ENCODE peak calls at places on chromosomes 13 and 19, in ten cellular contexts. V is heart right ventricle; Z is thoracic aorta; R is CD8-positive, alpha-beta T cell; I is fibroblast of lung; P is effector memory CD4-positive, alpha-beta T cell; X is esophagus muscularis mucosa; A is CD4-positive, alpha-beta memory T cell; S is BE2C; W is Peyer's patch. E is an unnamed sample. For H3K4me1, the result is how much of the 10 kb centered on the place peaks cover.

GRCh38 chr13:93249259-93249917 is 22.8 kb downstream of the GPC6 start:
- DNase-seq in V (no peak), Z (no peak), R (no peak), I (peak), P (no peak), X (no peak), A (no peak), S (no peak), W (no peak), E (no peak)

GRCh38 chr19:44401108-44401786 is at the start of gene ZNF285:
- DNase-seq in V (peak), Z (peak), R (peak), I (peak), P (peak), X (peak), A (peak), S (peak), W (peak), E (peak)

GRCh38 chr13:50236898-50237318 is 221.7 kb downstream of the KCNRG start:
- DNase-seq in V (no peak), Z (no peak), R (no peak), I (peak), P (peak), X (no peak), A (peak), S (no peak), W (no peak), E (no peak)

GRCh38 chr13:61873717-61874116 is 458.1 kb upstream of the PCDH20 start:
- DNase-seq in V (no peak), Z (no peak), R (no peak), I (no peak), P (no peak), X (no peak), A (no peak), S (no peak), W (no peak), E (no peak)

GRCh38 chr19:13668964-13669363 is 95.4 kb upstream of the MRI1 start:
- DNase-seq in V (no peak), Z (no peak), R (no peak), I (no peak), P (no peak), X (no peak), A (no peak), S (no peak), W (no peak), E (no peak)

GRCh38 chr13:26600345-26600761 is 42.9 kb downstream of the WASF3 start:
- DNase-seq in V (no peak), Z (no peak), R (no peak), I (peak), P (no peak), X (no peak), A (no peak), S (no peak), W (no peak), E (no peak)

GRCh38 chr19:14149509-14149994 is 13.2 kb upstream of the ASF1B start:
- DNase-seq in V (peak), Z (no peak), R (peak), I (peak), P (peak), X (peak), A (peak), S (peak), W (peak), E (no peak)

GRCh38 chr19:6241056-6241455 is 38.7 kb downstream of the MLLT1 start:
- DNase-seq in V (no peak), Z (no peak), R (no peak), I (no peak), P (no peak), X (no peak), A (no peak), S (no peak), W (no peak), E (no peak)

GRCh38 chr19:5261151-5261890 is 79.3 kb downstream of the PTPRS start:
- DNase-seq in V (no peak), Z (no peak), R (no peak), I (no peak), P (no peak), X (no peak), A (no peak), S (no peak), W (no peak), E (no peak)

GRCh38 chr19:10752913-10753285 is 35.0 kb downstream of the DNM2 start:
- DNase-seq in V (no peak), Z (no peak), R (no peak), I (no peak), P (no peak), X (no peak), A (no peak), S (no peak), W (no peak), E (no peak)

GRCh38 chr19:10753305-10753704 is 35.4 kb downstream of the DNM2 start:
- DNase-seq in V (no peak), Z (no peak), R (no peak), I (no peak), P (no peak), X (no peak), A (no peak), S (no peak), W (no peak), E (peak)

GRCh38 chr19:10758978-10759377 is 41.1 kb downstream of the DNM2 start:
- DNase-seq in V (no peak), Z (no peak), R (no peak), I (no peak), P (no peak), X (no peak), A (no peak), S (no peak), W (no peak), E (no peak)

GRCh38 chr19:10756791-10757190 is 38.9 kb downstream of the DNM2 start:
- DNase-seq in V (no peak), Z (no peak), R (no peak), I (no peak), P (no peak), X (no peak), A (no peak), S (no peak), W (no peak), E (no peak)

GRCh38 chr19:10756371-10756770 is 38.5 kb downstream of the DNM2 start:
- DNase-seq in V (no peak), Z (no peak), R (no peak), I (no peak), P (no peak), X (no peak), A (no peak), S (no peak), W (no peak), E (no peak)
- H3K4me1 ChIP-seq in V (under half), Z (under half), R (half or more), I (under half), P (under half), X (under half), A (half or more), S (under half), W (under half), E (under half)

DNA sequence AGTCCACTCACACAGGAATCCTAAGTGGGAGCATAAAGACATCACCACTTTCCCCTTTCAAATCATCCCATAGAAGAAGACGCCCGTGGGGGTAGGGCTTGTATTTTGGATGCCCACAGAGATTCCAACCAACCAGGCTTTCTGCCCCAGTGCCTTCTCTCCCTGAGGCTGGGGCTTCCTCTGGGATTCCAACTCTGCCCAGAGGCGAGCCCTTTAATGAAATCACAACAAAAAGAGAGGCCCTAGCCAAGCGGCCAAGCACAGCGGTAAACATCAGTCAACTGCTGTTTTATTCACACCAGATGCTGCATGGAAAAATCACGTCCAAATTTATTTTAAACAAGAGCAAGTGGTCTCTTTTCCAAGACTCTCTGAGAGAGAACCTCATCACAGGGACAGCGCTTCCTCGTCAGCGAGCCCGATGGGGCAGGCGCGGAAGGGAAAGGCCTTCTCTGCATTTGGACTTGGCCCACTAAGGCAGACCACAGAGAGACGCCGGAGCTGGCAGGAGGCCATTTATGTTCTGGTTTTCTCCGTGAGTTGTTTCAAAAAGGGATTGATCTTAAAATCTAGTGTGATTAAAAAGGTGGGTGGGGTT is 31.5 kb downstream of the ADPRHL1 start:
- DNase-seq in V (no peak), Z (no peak), R (no peak), I (peak), P (no peak), X (no peak), A (no peak), S (no peak), W (no peak), E (no peak)
- H3K4me1 ChIP-seq in V (under half), Z (under half), R (under half), I (under half), P (under half), X (under half), A (under half), S (under half), W (under half), E (under half)

DNA sequence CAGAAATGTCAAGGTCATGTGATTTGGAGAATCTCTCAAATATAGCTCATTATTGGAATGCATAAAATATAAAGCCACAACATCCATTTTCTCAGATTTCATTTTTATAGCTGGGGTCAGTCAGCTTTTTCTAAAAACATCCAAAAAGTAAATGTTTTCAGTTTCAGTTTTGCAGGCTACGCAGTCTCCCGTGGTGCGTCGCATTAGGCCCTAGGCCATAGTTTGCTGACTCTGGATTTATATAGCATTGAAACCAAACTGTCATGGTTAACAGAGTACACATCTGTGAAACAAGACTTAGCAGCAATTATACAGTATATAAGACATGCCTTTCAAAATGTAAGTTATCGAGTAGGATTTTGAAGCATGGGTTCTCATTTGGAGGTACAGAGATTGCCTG is 140.0 kb downstream of the IRS2 start:
- DNase-seq in V (no peak), Z (no peak), R (no peak), I (no peak), P (no peak), X (no peak), A (no peak), S (no peak), W (no peak), E (no peak)
- H3K4me1 ChIP-seq in V (under half), Z (under half), R (under half), I (under half), P (under half), X (under half), A (under half), S (under half), W (under half), E (under half)

GRCh38 chr19:18108897-18109296 is 11.3 kb downstream of the MAST3 start:
- DNase-seq in V (no peak), Z (no peak), R (no peak), I (no peak), P (no peak), X (no peak), A (no peak), S (no peak), W (peak), E (no peak)

GRCh38 chr19:18110833-18111232 is 13.3 kb downstream of the MAST3 start:
- DNase-seq in V (no peak), Z (no peak), R (no peak), I (no peak), P (no peak), X (no peak), A (no peak), S (no peak), W (peak), E (no peak)

GRCh38 chr19:18107235-18108083 is 9.9 kb downstream of the MAST3 start:
- DNase-seq in V (no peak), Z (no peak), R (no peak), I (no peak), P (no peak), X (no peak), A (no peak), S (no peak), W (no peak), E (no peak)

GRCh38 chr19:18109363-18109730 is 11.8 kb downstream of the MAST3 start:
- DNase-seq in V (no peak), Z (no peak), R (no peak), I (no peak), P (no peak), X (no peak), A (no peak), S (no peak), W (peak), E (no peak)

GRCh38 chr19:18109731-18110671 is 12.4 kb downstream of the MAST3 start:
- DNase-seq in V (peak), Z (no peak), R (no peak), I (no peak), P (peak), X (no peak), A (peak), S (peak), W (peak), E (peak)
- H3K4me1 ChIP-seq in V (under half), Z (under half), R (under half), I (under half), P (under half), X (under half), A (under half), S (under half), W (under half), E (under half)